ENCODE peak calls at places on chromosomes 1 and 21, in seven cellular contexts. One of them, this sample, is unnamed.

GRCh38 chr1:29970747-29971325 is 734.5 kb downstream of the PTPRU start:
- DNase-seq in immature natural killer cell: no peak
- DNase-seq in small intestine: no peak
- DNase-seq in tibial nerve: no peak
- DNase-seq in cerebellum: no peak
- DNase-seq in heart left ventricle: no peak
- DNase-seq in activated CD8-positive, alpha-beta memory T cell treated with anti-CD3 and anti-CD28 coated beads, Interleukin-2, amount 10 ng/mL, durations not matched to agents 7 days and 5 days: no peak
- DNase-seq in this sample: no peak

GRCh38 chr1:211991695-211992094 is 43.7 kb downstream of the INTS7 start:
- DNase-seq in immature natural killer cell: no peak
- DNase-seq in small intestine: no peak
- DNase-seq in tibial nerve: no peak
- DNase-seq in cerebellum: no peak
- DNase-seq in heart left ventricle: no peak
- DNase-seq in activated CD8-positive, alpha-beta memory T cell treated with anti-CD3 and anti-CD28 coated beads, Interleukin-2, amount 10 ng/mL, durations not matched to agents 7 days and 5 days: no peak
- DNase-seq in this sample: no peak

GRCh38 chr1:77281491-77282186 is at the start of gene AK5:
- DNase-seq in immature natural killer cell: peak; percentile 30
- DNase-seq in small intestine: peak; percentile 5
- DNase-seq in tibial nerve: no peak
- DNase-seq in cerebellum: peak; percentile 5
- DNase-seq in heart left ventricle: no peak
- DNase-seq in activated CD8-positive, alpha-beta memory T cell treated with anti-CD3 and anti-CD28 coated beads, Interleukin-2, amount 10 ng/mL, durations not matched to agents 7 days and 5 days: no peak
- DNase-seq in this sample: no peak

GRCh38 chr1:23194119-23194984 is 22.9 kb downstream of the HTR1D start:
- DNase-seq in immature natural killer cell: no peak
- DNase-seq in small intestine: no peak
- DNase-seq in tibial nerve: no peak
- DNase-seq in cerebellum: no peak
- DNase-seq in heart left ventricle: no peak
- DNase-seq in activated CD8-positive, alpha-beta memory T cell treated with anti-CD3 and anti-CD28 coated beads, Interleukin-2, amount 10 ng/mL, durations not matched to agents 7 days and 5 days: no peak
- DNase-seq in this sample: no peak

GRCh38 chr1:208161656-208162375 is 82.4 kb downstream of the PLXNA2 start:
- DNase-seq in immature natural killer cell: no peak
- DNase-seq in small intestine: no peak
- DNase-seq in tibial nerve: no peak
- DNase-seq in cerebellum: peak; percentile 88
- DNase-seq in heart left ventricle: no peak
- DNase-seq in activated CD8-positive, alpha-beta memory T cell treated with anti-CD3 and anti-CD28 coated beads, Interleukin-2, amount 10 ng/mL, durations not matched to agents 7 days and 5 days: no peak
- DNase-seq in this sample: peak; percentile 100

GRCh38 chr21:15003463-15004135 is 61.2 kb downstream of the NRIP1 start:
- DNase-seq in immature natural killer cell: no peak
- DNase-seq in small intestine: no peak
- DNase-seq in tibial nerve: no peak
- DNase-seq in cerebellum: peak; percentile 21
- DNase-seq in heart left ventricle: no peak
- DNase-seq in activated CD8-positive, alpha-beta memory T cell treated with anti-CD3 and anti-CD28 coated beads, Interleukin-2, amount 10 ng/mL, durations not matched to agents 7 days and 5 days: no peak
- DNase-seq in this sample: peak; percentile 62

GRCh38 chr1:168134132-168135041 is 2.3 kb downstream of the GPR161 start:
- DNase-seq in immature natural killer cell: no peak
- DNase-seq in small intestine: no peak
- DNase-seq in tibial nerve: no peak
- DNase-seq in cerebellum: no peak
- DNase-seq in heart left ventricle: no peak
- DNase-seq in activated CD8-positive, alpha-beta memory T cell treated with anti-CD3 and anti-CD28 coated beads, Interleukin-2, amount 10 ng/mL, durations not matched to agents 7 days and 5 days: no peak
- DNase-seq in this sample: no peak

GRCh38 chr1:21567241-21568005 is 58.2 kb downstream of the ALPL start:
- DNase-seq in immature natural killer cell: no peak
- DNase-seq in small intestine: no peak
- DNase-seq in tibial nerve: no peak
- DNase-seq in cerebellum: no peak
- DNase-seq in heart left ventricle: no peak
- DNase-seq in activated CD8-positive, alpha-beta memory T cell treated with anti-CD3 and anti-CD28 coated beads, Interleukin-2, amount 10 ng/mL, durations not matched to agents 7 days and 5 days: no peak
- DNase-seq in this sample: no peak

GRCh38 chr1:56396524-56397067 is 182.8 kb downstream of the PLPP3 start:
- DNase-seq in immature natural killer cell: no peak
- DNase-seq in small intestine: peak; percentile 10
- DNase-seq in tibial nerve: no peak
- DNase-seq in cerebellum: no peak
- DNase-seq in heart left ventricle: no peak
- DNase-seq in activated CD8-positive, alpha-beta memory T cell treated with anti-CD3 and anti-CD28 coated beads, Interleukin-2, amount 10 ng/mL, durations not matched to agents 7 days and 5 days: no peak
- DNase-seq in this sample: no peak

GRCh38 chr1:145720878-145721671 is 1.8 kb downstream of the CD160 start:
- DNase-seq in immature natural killer cell: peak; percentile 75
- DNase-seq in small intestine: peak; percentile 60
- DNase-seq in tibial nerve: peak; percentile 50
- DNase-seq in cerebellum: peak; percentile 86
- DNase-seq in heart left ventricle: peak; percentile 59
- DNase-seq in activated CD8-positive, alpha-beta memory T cell treated with anti-CD3 and anti-CD28 coated beads, Interleukin-2, amount 10 ng/mL, durations not matched to agents 7 days and 5 days: peak; percentile 82
- DNase-seq in this sample: peak; percentile 80

GRCh38 chr1:2633936-2634491 is 1.2 kb upstream of the MMEL1 start:
- DNase-seq in immature natural killer cell: no peak
- DNase-seq in small intestine: no peak
- DNase-seq in tibial nerve: no peak
- DNase-seq in cerebellum: no peak
- DNase-seq in heart left ventricle: no peak
- DNase-seq in activated CD8-positive, alpha-beta memory T cell treated with anti-CD3 and anti-CD28 coated beads, Interleukin-2, amount 10 ng/mL, durations not matched to agents 7 days and 5 days: no peak
- DNase-seq in this sample: no peak

GRCh38 chr1:89529196-89529595 is 4.6 kb downstream of the LRRC8B start:
- DNase-seq in immature natural killer cell: no peak
- DNase-seq in small intestine: no peak
- DNase-seq in tibial nerve: no peak
- DNase-seq in cerebellum: no peak
- DNase-seq in heart left ventricle: no peak
- DNase-seq in activated CD8-positive, alpha-beta memory T cell treated with anti-CD3 and anti-CD28 coated beads, Interleukin-2, amount 10 ng/mL, durations not matched to agents 7 days and 5 days: no peak
- DNase-seq in this sample: no peak

GRCh38 chr1:48869116-48869893 is 92.6 kb upstream of the BEND5 start:
- DNase-seq in immature natural killer cell: no peak
- DNase-seq in small intestine: no peak
- DNase-seq in tibial nerve: no peak
- DNase-seq in cerebellum: no peak
- DNase-seq in heart left ventricle: no peak
- DNase-seq in activated CD8-positive, alpha-beta memory T cell treated with anti-CD3 and anti-CD28 coated beads, Interleukin-2, amount 10 ng/mL, durations not matched to agents 7 days and 5 days: no peak
- DNase-seq in this sample: peak; percentile 6

GRCh38 chr1:226308166-226308722 is 720 bp downstream of the LIN9 start:
- DNase-seq in immature natural killer cell: no peak
- DNase-seq in small intestine: peak; percentile 27
- DNase-seq in tibial nerve: no peak
- DNase-seq in cerebellum: peak; percentile 31
- DNase-seq in heart left ventricle: peak; percentile 45
- DNase-seq in activated CD8-positive, alpha-beta memory T cell treated with anti-CD3 and anti-CD28 coated beads, Interleukin-2, amount 10 ng/mL, durations not matched to agents 7 days and 5 days: peak; percentile 58
- DNase-seq in this sample: peak; percentile 26

GRCh38 chr1:163866539-163866938 is 544.8 kb downstream of the NUF2 start:
- DNase-seq in immature natural killer cell: no peak
- DNase-seq in small intestine: no peak
- DNase-seq in tibial nerve: no peak
- DNase-seq in cerebellum: no peak
- DNase-seq in heart left ventricle: no peak
- DNase-seq in activated CD8-positive, alpha-beta memory T cell treated with anti-CD3 and anti-CD28 coated beads, Interleukin-2, amount 10 ng/mL, durations not matched to agents 7 days and 5 days: no peak
- DNase-seq in this sample: no peak

GRCh38 chr1:235557495-235557894 is 53.2 kb upstream of the B3GALNT2 start:
- DNase-seq in immature natural killer cell: no peak
- DNase-seq in small intestine: no peak
- DNase-seq in tibial nerve: no peak
- DNase-seq in cerebellum: no peak
- DNase-seq in heart left ventricle: no peak
- DNase-seq in activated CD8-positive, alpha-beta memory T cell treated with anti-CD3 and anti-CD28 coated beads, Interleukin-2, amount 10 ng/mL, durations not matched to agents 7 days and 5 days: no peak
- DNase-seq in this sample: no peak

GRCh38 chr1:21324368-21325137 is 34.3 kb upstream of the ECE1 start:
- DNase-seq in immature natural killer cell: no peak
- DNase-seq in small intestine: peak; percentile 96
- DNase-seq in tibial nerve: peak; percentile 54
- DNase-seq in cerebellum: no peak
- DNase-seq in heart left ventricle: peak; percentile 82
- DNase-seq in activated CD8-positive, alpha-beta memory T cell treated with anti-CD3 and anti-CD28 coated beads, Interleukin-2, amount 10 ng/mL, durations not matched to agents 7 days and 5 days: peak; percentile 65
- DNase-seq in this sample: no peak

GRCh38 chr1:246587032-246587431 is 20.8 kb downstream of the CNST start:
- DNase-seq in immature natural killer cell: no peak
- DNase-seq in small intestine: no peak
- DNase-seq in tibial nerve: no peak
- DNase-seq in cerebellum: no peak
- DNase-seq in heart left ventricle: no peak
- DNase-seq in activated CD8-positive, alpha-beta memory T cell treated with anti-CD3 and anti-CD28 coated beads, Interleukin-2, amount 10 ng/mL, durations not matched to agents 7 days and 5 days: no peak
- DNase-seq in this sample: no peak

GRCh38 chr1:99496067-99496466 is 149.8 kb upstream of the PALMD start:
- DNase-seq in immature natural killer cell: no peak
- DNase-seq in small intestine: no peak
- DNase-seq in tibial nerve: no peak
- DNase-seq in cerebellum: no peak
- DNase-seq in heart left ventricle: no peak
- DNase-seq in activated CD8-positive, alpha-beta memory T cell treated with anti-CD3 and anti-CD28 coated beads, Interleukin-2, amount 10 ng/mL, durations not matched to agents 7 days and 5 days: no peak
- DNase-seq in this sample: no peak

GRCh38 chr1:207810173-207810572 is 58.3 kb downstream of the CD46 start:
- DNase-seq in immature natural killer cell: no peak
- DNase-seq in small intestine: no peak
- DNase-seq in tibial nerve: no peak
- DNase-seq in cerebellum: no peak
- DNase-seq in heart left ventricle: no peak
- DNase-seq in activated CD8-positive, alpha-beta memory T cell treated with anti-CD3 and anti-CD28 coated beads, Interleukin-2, amount 10 ng/mL, durations not matched to agents 7 days and 5 days: peak; percentile 28
- DNase-seq in this sample: no peak

GRCh38 chr1:27257155-27257554 is 22.7 kb downstream of the WDTC1 start:
- DNase-seq in immature natural killer cell: no peak
- DNase-seq in small intestine: no peak
- DNase-seq in tibial nerve: no peak
- DNase-seq in cerebellum: no peak
- DNase-seq in heart left ventricle: no peak
- DNase-seq in activated CD8-positive, alpha-beta memory T cell treated with anti-CD3 and anti-CD28 coated beads, Interleukin-2, amount 10 ng/mL, durations not matched to agents 7 days and 5 days: no peak
- DNase-seq in this sample: no peak